ENCODE peak calls at places on chromosomes 16 and 17, in four cellular contexts. One of them, this sample, is unnamed.

GRCh38 chr17:7249830-7250229 is 1.7 kb downstream of the CTDNEP1 start:
- DNase-seq in SK-N-SH: no peak
- DNase-seq in GM12878: no peak
- DNase-seq in K562: no peak
- DNase-seq in this sample: no peak

GRCh38 chr16:6099102-6099501 is 1001.5 kb upstream of the EEF2KMT start:
- DNase-seq in K562: no peak
- DNase-seq in GM12878: no peak
- DNase-seq in SK-N-SH: no peak
- DNase-seq in this sample: no peak

GRCh38 chr17:38558751-38559024 is 47.1 kb downstream of the SRCIN1 start:
- DNase-seq in SK-N-SH: no peak
- DNase-seq in GM12878: no peak
- DNase-seq in K562: no peak
- DNase-seq in this sample: no peak

GRCh38 chr16:48317614-48318013 is 67.6 kb downstream of the SIAH1 start:
- DNase-seq in GM12878: no peak
- DNase-seq in SK-N-SH: no peak
- DNase-seq in K562: no peak
- DNase-seq in this sample: no peak

GRCh38 chr16:54286330-54287017 is at the start of gene IRX3:
- DNase-seq in K562: no peak
- DNase-seq in SK-N-SH: peak; percentile 95
- DNase-seq in GM12878: no peak
- DNase-seq in this sample: peak; percentile 66

GRCh38 chr16:84892097-84892496 is 72.3 kb downstream of the CRISPLD2 start:
- DNase-seq in K562: no peak
- DNase-seq in SK-N-SH: no peak
- DNase-seq in GM12878: no peak
- DNase-seq in this sample: no peak

GRCh38 chr17:19445105-19445504 is 34.1 kb downstream of the RNF112 start:
- DNase-seq in GM12878: no peak
- DNase-seq in SK-N-SH: no peak
- DNase-seq in K562: no peak
- DNase-seq in this sample: no peak

GRCh38 chr16:67298277-67298676 is 18.9 kb downstream of the PLEKHG4 start:
- DNase-seq in GM12878: no peak
- DNase-seq in SK-N-SH: no peak
- DNase-seq in K562: no peak
- DNase-seq in this sample: no peak

GRCh38 chr17:3914319-3914685 is 2.0 kb downstream of the P2RX1 start:
- DNase-seq in GM12878: peak; percentile 49
- DNase-seq in K562: no peak
- DNase-seq in SK-N-SH: no peak
- DNase-seq in this sample: no peak

GRCh38 chr17:8718001-8718563 is 26.6 kb downstream of the CCDC42 start:
- DNase-seq in SK-N-SH: no peak
- DNase-seq in K562: no peak
- DNase-seq in GM12878: no peak
- DNase-seq in this sample: no peak

GRCh38 chr17:4744999-4745969 is 5.6 kb upstream of the CXCL16 start:
- DNase-seq in K562: peak; percentile 70
- DNase-seq in GM12878: no peak
- DNase-seq in SK-N-SH: peak; percentile 61
- DNase-seq in this sample: peak; percentile 82

GRCh38 chr16:25823891-25824290 is 132.1 kb downstream of the HS3ST4 start:
- DNase-seq in GM12878: no peak
- DNase-seq in K562: no peak
- DNase-seq in SK-N-SH: no peak
- DNase-seq in this sample: no peak

GRCh38 chr16:30927789-30928378 is 4.5 kb downstream of the FBXL19 start:
- DNase-seq in SK-N-SH: peak; percentile 95
- DNase-seq in K562: peak; percentile 48
- DNase-seq in GM12878: peak; percentile 35
- DNase-seq in this sample: peak; percentile 76

GRCh38 chr16:56930516-56931252 is 1.3 kb upstream of the HERPUD1 start:
- DNase-seq in K562: no peak
- DNase-seq in SK-N-SH: no peak
- DNase-seq in GM12878: no peak
- DNase-seq in this sample: no peak

GRCh38 chr17:10728331-10728730 is 1.5 kb downstream of the TMEM220 start:
- DNase-seq in SK-N-SH: no peak
- DNase-seq in K562: no peak
- DNase-seq in GM12878: no peak
- DNase-seq in this sample: no peak

GRCh38 chr17:50562266-50563094 is 2.0 kb downstream of the CACNA1G start:
- DNase-seq in SK-N-SH: no peak
- DNase-seq in K562: no peak
- DNase-seq in GM12878: no peak
- DNase-seq in this sample: no peak

GRCh38 chr17:31715436-31715835 is 143.6 kb downstream of the COPRS start:
- DNase-seq in SK-N-SH: no peak
- DNase-seq in GM12878: no peak
- DNase-seq in K562: no peak
- DNase-seq in this sample: no peak

GRCh38 chr16:53429221-53429943 is 4.9 kb upstream of the RBL2 start:
- DNase-seq in GM12878: no peak
- DNase-seq in K562: no peak
- DNase-seq in SK-N-SH: peak; percentile 48
- DNase-seq in this sample: no peak

GRCh38 chr16:11253009-11253994 is 2.7 kb downstream of the SOCS1 start:
- DNase-seq in K562: peak; percentile 36
- DNase-seq in GM12878: no peak
- DNase-seq in SK-N-SH: no peak
- DNase-seq in this sample: no peak

GRCh38 chr17:73340093-73340596 is 28.3 kb upstream of the CDC42EP4 start:
- DNase-seq in SK-N-SH: no peak
- DNase-seq in K562: no peak
- DNase-seq in GM12878: peak; percentile 42
- DNase-seq in this sample: no peak

GRCh38 chr17:72383053-72383847 is 262.4 kb downstream of the SOX9 start:
- DNase-seq in SK-N-SH: no peak
- DNase-seq in K562: no peak
- DNase-seq in GM12878: no peak
- DNase-seq in this sample: no peak

GRCh38 chr16:27335349-27336052 is 21.7 kb downstream of the IL4R start:
- DNase-seq in SK-N-SH: no peak
- DNase-seq in K562: no peak
- DNase-seq in GM12878: no peak
- DNase-seq in this sample: no peak

GRCh38 chr17:70422862-70423261 is 253.5 kb downstream of the KCNJ2 start:
- DNase-seq in K562: no peak
- DNase-seq in SK-N-SH: no peak
- DNase-seq in GM12878: no peak
- DNase-seq in this sample: no peak

GRCh38 chr17:82902972-82903874 is 63.4 kb upstream of the ZNF750 start:
- DNase-seq in SK-N-SH: no peak
- DNase-seq in GM12878: no peak
- DNase-seq in K562: no peak
- DNase-seq in this sample: no peak

GRCh38 chr17:41736983-41737679 is 2.7 kb upstream of the HAP1 start:
- DNase-seq in SK-N-SH: no peak
- DNase-seq in K562: no peak
- DNase-seq in GM12878: no peak
- DNase-seq in this sample: no peak

DNA sequence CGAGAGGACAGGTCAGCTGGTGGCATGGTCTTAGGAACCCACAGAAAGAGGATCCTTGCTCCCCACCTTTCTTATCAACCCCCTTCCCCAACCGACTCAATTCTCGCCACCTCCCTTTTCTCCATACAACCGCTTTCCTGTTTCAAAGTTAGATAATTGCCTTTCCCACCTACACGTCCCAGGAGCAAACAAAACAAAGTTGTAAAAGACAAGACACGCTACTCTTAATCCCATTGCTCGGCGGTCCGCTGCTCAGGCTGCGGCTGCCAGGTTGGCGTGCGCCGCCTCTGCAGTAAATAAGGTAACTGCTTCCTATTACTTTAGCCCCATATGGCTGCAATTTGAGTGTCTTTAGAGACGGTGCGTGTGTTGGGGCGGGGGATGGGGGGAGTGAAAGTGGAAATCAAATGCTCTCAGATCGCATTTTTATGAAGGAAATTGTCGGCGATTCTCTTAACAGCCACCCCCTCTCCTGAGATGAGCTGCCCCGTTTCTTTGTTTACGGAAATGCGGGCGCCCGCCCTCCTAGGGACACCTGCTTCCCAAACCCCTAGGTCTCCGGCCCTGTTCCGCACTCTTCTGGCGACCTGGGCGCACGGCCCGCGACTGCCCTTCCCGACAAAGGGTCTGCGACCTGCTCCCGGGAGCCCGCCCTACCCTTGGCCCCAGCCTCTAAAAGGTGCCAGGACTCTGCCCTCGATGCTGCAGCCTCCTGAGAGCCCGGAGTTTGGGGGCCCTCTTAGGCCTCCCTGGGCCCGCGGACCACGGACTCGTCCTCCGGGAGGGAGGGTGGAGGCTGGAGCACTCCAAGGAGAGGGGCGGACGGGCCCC is 3.7 kb upstream of the CBX8 start:
- DNase-seq in SK-N-SH: peak; percentile 45
- DNase-seq in K562: no peak
- DNase-seq in GM12878: no peak
- DNase-seq in this sample: no peak
- TF ChIP-seq NRF1 in SK-N-SH: no peak
- TF ChIP-seq NRF1 in K562: no peak
- TF ChIP-seq NRF1 in GM12878: no peak
- TF ChIP-seq NRF1 in this sample: no peak

GRCh38 chr16:22122239-22122638 is 29.9 kb downstream of the VWA3A start:
- DNase-seq in K562: no peak
- DNase-seq in GM12878: no peak
- DNase-seq in SK-N-SH: no peak
- DNase-seq in this sample: no peak

GRCh38 chr16:22124583-22125284 is 32.4 kb downstream of the VWA3A start:
- DNase-seq in K562: no peak
- DNase-seq in SK-N-SH: no peak
- DNase-seq in GM12878: no peak
- DNase-seq in this sample: no peak

GRCh38 chr16:22123759-22124490 is 31.6 kb downstream of the VWA3A start:
- DNase-seq in GM12878: no peak
- DNase-seq in K562: peak; percentile 26
- DNase-seq in SK-N-SH: no peak
- DNase-seq in this sample: no peak

GRCh38 chr16:22123146-22123545 is 30.8 kb downstream of the VWA3A start:
- DNase-seq in SK-N-SH: no peak
- DNase-seq in K562: no peak
- DNase-seq in GM12878: no peak
- DNase-seq in this sample: no peak

GRCh38 chr16:22126037-22126558 is 33.8 kb downstream of the VWA3A start:
- DNase-seq in GM12878: no peak
- DNase-seq in SK-N-SH: no peak
- DNase-seq in K562: no peak
- DNase-seq in this sample: no peak
- TF ChIP-seq NRF1 in GM12878: no peak
- TF ChIP-seq NRF1 in SK-N-SH: no peak
- TF ChIP-seq NRF1 in K562: no peak
- TF ChIP-seq NRF1 in this sample: no peak

GRCh38 chr16:74984194-74984669 is 691 bp downstream of the WDR59 start:
- DNase-seq in K562: no peak
- DNase-seq in GM12878: no peak
- DNase-seq in SK-N-SH: no peak
- DNase-seq in this sample: no peak
- TF ChIP-seq NRF1 in K562: no peak
- TF ChIP-seq NRF1 in GM12878: no peak
- TF ChIP-seq NRF1 in SK-N-SH: no peak
- TF ChIP-seq NRF1 in this sample: no peak

GRCh38 chr16:86499889-86500707 is 10.2 kb upstream of the FOXF1 start:
- DNase-seq in GM12878: no peak
- DNase-seq in SK-N-SH: no peak
- DNase-seq in K562: no peak
- DNase-seq in this sample: no peak

GRCh38 chr16:86498155-86498651 is 12.1 kb upstream of the FOXF1 start:
- DNase-seq in K562: no peak
- DNase-seq in SK-N-SH: no peak
- DNase-seq in GM12878: no peak
- DNase-seq in this sample: no peak

GRCh38 chr16:86497551-86498021 is 12.7 kb upstream of the FOXF1 start:
- DNase-seq in K562: no peak
- DNase-seq in SK-N-SH: no peak
- DNase-seq in GM12878: no peak
- DNase-seq in this sample: no peak

GRCh38 chr16:86496929-86497381 is 13.4 kb upstream of the FOXF1 start:
- DNase-seq in SK-N-SH: no peak
- DNase-seq in GM12878: no peak
- DNase-seq in K562: no peak
- DNase-seq in this sample: no peak

DNA sequence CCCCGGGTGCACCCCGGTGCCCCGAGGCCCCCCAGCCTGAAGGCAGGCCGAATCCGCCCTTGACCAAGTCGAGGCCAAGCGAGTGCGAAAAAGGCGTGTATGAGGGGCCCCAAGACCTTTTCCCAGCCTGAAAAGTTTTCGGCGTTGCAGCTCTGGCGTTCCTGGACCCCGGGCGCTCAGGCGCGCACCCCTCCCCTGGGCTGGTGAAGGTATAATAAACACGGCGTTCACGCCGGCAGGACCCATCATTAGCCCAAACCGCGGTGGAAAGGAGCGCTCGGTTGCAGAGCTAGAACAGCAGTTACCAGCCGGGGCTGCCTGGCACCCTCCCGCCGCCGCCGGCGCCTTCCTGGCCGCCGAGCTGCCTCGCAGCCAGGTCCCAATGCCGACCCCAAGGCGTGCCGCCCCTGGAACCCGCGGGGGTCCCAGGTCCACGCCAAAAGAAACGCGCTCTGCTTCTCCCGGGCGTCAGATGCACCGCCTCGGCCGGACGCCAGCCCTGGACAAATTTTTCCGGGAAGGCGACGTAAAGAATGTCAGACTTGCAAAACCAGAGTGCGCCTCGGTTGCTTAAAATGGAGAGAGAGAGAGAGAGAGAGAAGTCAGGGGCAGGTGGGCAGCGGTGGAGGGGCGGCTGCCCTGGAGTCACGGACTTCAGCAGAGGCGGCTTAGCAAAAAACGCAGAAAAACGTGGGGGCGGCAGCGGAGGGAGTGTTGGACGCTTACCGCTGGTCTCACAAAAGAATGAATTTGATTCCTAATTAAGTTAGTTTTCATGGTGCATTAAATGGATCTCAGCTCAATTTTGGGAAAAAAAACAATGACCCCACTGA is 11.4 kb upstream of the FOXF1 start:
- DNase-seq in SK-N-SH: no peak
- DNase-seq in GM12878: no peak
- DNase-seq in K562: no peak
- DNase-seq in this sample: no peak
- TF ChIP-seq NRF1 in SK-N-SH: no peak
- TF ChIP-seq NRF1 in GM12878: no peak
- TF ChIP-seq NRF1 in K562: no peak
- TF ChIP-seq NRF1 in this sample: no peak

This sample was measured in H1.